ENCODE peak calls at places on chromosomes 12 and 14, in four cellular contexts. I is NCI-H1092, N is amygdala, T is B cell. E is an unnamed sample.

GRCh38 chr14:21528381-21529348 is 2.5 kb upstream of the SALL2 start:
- DNase-seq in I (no peak), N (no peak), T (no peak), E (no peak)

GRCh38 chr14:37172024-37172869 is at the start of gene SLC25A21:
- DNase-seq in I (peak; percentile 83), N (peak; percentile 34), T (no peak), E (peak; percentile 61)

GRCh38 chr14:78302841-78303240 is 132.7 kb downstream of the NRXN3 start:
- DNase-seq in I (no peak), N (no peak), T (no peak), E (no peak)

GRCh38 chr12:132148368-132149045 is 4.2 kb downstream of the NOC4L start:
- DNase-seq in I (no peak), N (no peak), T (no peak), E (no peak)

GRCh38 chr12:45893240-45893639 is 97.1 kb downstream of the SCAF11 start:
- DNase-seq in I (no peak), N (no peak), T (no peak), E (no peak)

GRCh38 chr14:24960816-24961215 is 89.1 kb downstream of the STXBP6 start:
- DNase-seq in I (no peak), N (no peak), T (no peak), E (no peak)

GRCh38 chr12:54370218-54370730 is 6.0 kb upstream of the GPR84 start:
- DNase-seq in I (no peak), N (peak; percentile 34), T (no peak), E (peak; percentile 77)

GRCh38 chr12:10928746-10929286 is at the start of gene PRH2:
- DNase-seq in I (no peak), N (no peak), T (no peak), E (no peak)

GRCh38 chr14:23068792-23069412 is 11.6 kb upstream of the CDH24 start:
- DNase-seq in I (no peak), N (no peak), T (peak; percentile 82), E (peak; percentile 74)

GRCh38 chr14:65403231-65403630 is 9.3 kb upstream of the FUT8 start:
- DNase-seq in I (no peak), N (no peak), T (no peak), E (no peak)

GRCh38 chr12:13135336-13136178 is 32.1 kb upstream of the GSG1 start:
- DNase-seq in I (no peak), N (no peak), T (no peak), E (no peak)

GRCh38 chr14:91947196-91948184 is at the start of gene FBLN5:
- DNase-seq in I (no peak), N (no peak), T (peak; percentile 31), E (peak; percentile 24)

GRCh38 chr12:130633771-130634170 is 82.3 kb downstream of the RIMBP2 start:
- DNase-seq in I (peak; percentile 97), N (no peak), T (no peak), E (no peak)

GRCh38 chr14:59632381-59632780 is 55.8 kb upstream of the CCDC175 start:
- DNase-seq in I (peak; percentile 46), N (no peak), T (peak; percentile 7), E (no peak)

GRCh38 chr12:24152270-24152669 is 202.8 kb upstream of the SOX5 start:
- DNase-seq in I (no peak), N (no peak), T (no peak), E (no peak)

GRCh38 chr12:104859144-104859543 is 98.9 kb downstream of the SLC41A2 start:
- DNase-seq in I (no peak), N (no peak), T (no peak), E (no peak)

GRCh38 chr12:124928095-124928911 is 13.9 kb upstream of the UBC start:
- DNase-seq in I (no peak), N (no peak), T (no peak), E (no peak)

GRCh38 chr12:62758216-62758615 is 176.7 kb downstream of the PPM1H start:
- DNase-seq in I (no peak), N (no peak), T (no peak), E (no peak)

GRCh38 chr12:114238808-114239207 is 167.1 kb downstream of the TBX5 start:
- DNase-seq in I (no peak), N (no peak), T (no peak), E (no peak)

GRCh38 chr12:44835641-44836379 is 40.3 kb downstream of the NELL2 start:
- DNase-seq in I (no peak), N (no peak), T (no peak), E (no peak)

GRCh38 chr12:3097186-3097804 is 20.1 kb downstream of the TSPAN9 start:
- DNase-seq in I (no peak), N (no peak), T (no peak), E (no peak)

E was measured in progenitor cell of endocrine pancreas.